ENCODE peak calls at places on chromosomes 3 and 15, in five cellular contexts. D, K, G, V and E are unnamed samples.

GRCh38 chr3:16253601-16254000 is 11.1 kb downstream of the DPH3 start:
- DNase-seq in D (peak; percentile 61), K (no peak), G (no peak), V (peak; percentile 43), E (peak; percentile 80)

GRCh38 chr3:32575451-32575850 is 4.8 kb upstream of the DYNC1LI1 start:
- DNase-seq in D (no peak), K (no peak), G (no peak), V (peak; percentile 70), E (no peak)

GRCh38 chr15:59437777-59438574 is at the start of gene FAM81A:
- DNase-seq in D (peak; percentile 93), K (no peak), G (peak; percentile 47), V (peak; percentile 83), E (peak; percentile 92)

GRCh38 chr3:101009386-101009785 is 16.2 kb upstream of the ABI3BP start:
- DNase-seq in D (no peak), K (no peak), G (no peak), V (peak; percentile 53), E (no peak)

GRCh38 chr15:70528270-70528706 is 235.1 kb downstream of the UACA start:
- DNase-seq in D (no peak), K (peak; percentile 38), G (no peak), V (no peak), E (no peak)

GRCh38 chr3:53243165-53243564 is 12.7 kb downstream of the TKT start:
- DNase-seq in D (peak; percentile 49), K (no peak), G (no peak), V (peak; percentile 96), E (no peak)

GRCh38 chr3:79973917-79974595 is 206.3 kb upstream of the ROBO1 start:
- DNase-seq in D (no peak), K (no peak), G (no peak), V (no peak), E (no peak)

GRCh38 chr3:144470646-144471045 is 499.0 kb downstream of the DIPK2A start:
- DNase-seq in D (no peak), K (no peak), G (no peak), V (no peak), E (no peak)

GRCh38 chr15:55267401-55268053 is 22.1 kb downstream of the RAB27A start:
- DNase-seq in D (peak; percentile 52), K (peak; percentile 51), G (no peak), V (peak; percentile 23), E (peak; percentile 84)

GRCh38 chr3:74750901-74751300 is 136.4 kb upstream of the CNTN3 start:
- DNase-seq in D (no peak), K (no peak), G (no peak), V (no peak), E (peak; percentile 63)

GRCh38 chr3:37984596-37984995 is 6.0 kb upstream of the VILL start:
- DNase-seq in D (no peak), K (no peak), G (no peak), V (no peak), E (no peak)

GRCh38 chr15:90706394-90707327 is 10.5 kb upstream of the BLM start:
- DNase-seq in D (no peak), K (no peak), G (peak; percentile 57), V (no peak), E (no peak)

GRCh38 chr3:12427551-12427950 is 56.7 kb upstream of the TSEN2 start:
- DNase-seq in D (no peak), K (no peak), G (no peak), V (peak; percentile 60), E (no peak)

GRCh38 chr3:62436785-62437184 is 63.4 kb upstream of the FEZF2 start:
- DNase-seq in D (no peak), K (no peak), G (no peak), V (no peak), E (no peak)

GRCh38 chr3:96755519-96755918 is 58.9 kb upstream of the EPHA6 start:
- DNase-seq in D (no peak), K (no peak), G (no peak), V (no peak), E (no peak)

GRCh38 chr3:99248913-99249312 is 347.4 kb upstream of the DCBLD2 start:
- DNase-seq in D (no peak), K (no peak), G (peak; percentile 13), V (peak; percentile 39), E (no peak)

GRCh38 chr15:91471410-91471993 is 371.4 kb downstream of the SV2B start:
- DNase-seq in D (no peak), K (no peak), G (no peak), V (no peak), E (no peak)

GRCh38 chr15:42373274-42373673 is 14.0 kb downstream of the CAPN3 start:
- DNase-seq in D (peak; percentile 82), K (no peak), G (no peak), V (no peak), E (peak; percentile 74)

GRCh38 chr3:134381836-134382442 is 7.7 kb upstream of the AMOTL2 start:
- DNase-seq in D (no peak), K (no peak), G (no peak), V (no peak), E (no peak)